ENCODE peak calls at places on chromosome 2, in nine cellular contexts. G, V, N, T, Y, U, J, C and M are unnamed samples. For H3K4me1 and H3K27me3, the result is how much of the 10 kb centered on the place peaks cover.

GRCh38 chr2:3523551-3524041 is 4.3 kb upstream of the ADI1 start:
- DNase-seq in G (no peak), V (peak), N (no peak), T (no peak), Y (no peak), U (no peak), J (no peak), C (no peak), M (no peak)

GRCh38 chr2:240514631-240515030 is 43.2 kb downstream of the ANKMY1 start:
- DNase-seq in G (no peak), V (no peak), N (no peak), T (no peak), Y (no peak), U (peak), J (no peak), C (no peak), M (no peak)

GRCh38 chr2:235766206-235766794 is 272.5 kb downstream of the AGAP1 start:
- DNase-seq in G (peak), V (peak), N (peak), T (no peak), Y (peak), U (peak), J (peak), C (no peak), M (peak)

GRCh38 chr2:61448229-61448628 is 22.7 kb downstream of the USP34 start:
- DNase-seq in G (no peak), V (no peak), N (no peak), T (no peak), Y (no peak), U (no peak), J (no peak), C (no peak), M (no peak)

GRCh38 chr2:172439509-172439860 is 12.1 kb downstream of the ITGA6 start:
- DNase-seq in G (no peak), V (no peak), N (no peak), T (no peak), Y (no peak), U (no peak), J (no peak), C (no peak), M (no peak)

GRCh38 chr2:101255501-101255900 is 2.8 kb downstream of the CNOT11 start:
- DNase-seq in G (no peak), V (peak), N (no peak), T (no peak), Y (no peak), U (no peak), J (no peak), C (no peak), M (no peak)

GRCh38 chr2:241808051-241808450 is 942 bp upstream of the NEU4 start:
- DNase-seq in G (no peak), V (no peak), N (no peak), T (no peak), Y (no peak), U (no peak), J (peak), C (no peak), M (no peak)

GRCh38 chr2:239905306-239905705 is 119.8 kb downstream of the NDUFA10 start:
- DNase-seq in G (no peak), V (no peak), N (no peak), T (peak), Y (no peak), U (no peak), J (no peak), C (peak), M (no peak)

GRCh38 chr2:47438084-47438483 is 35.1 kb downstream of the MSH2 start:
- DNase-seq in G (no peak), V (no peak), N (no peak), T (no peak), Y (no peak), U (no peak), J (no peak), C (no peak), M (no peak)

GRCh38 chr2:47015730-47016129 is 100.1 kb upstream of the MCFD2 start:
- DNase-seq in G (no peak), V (no peak), N (no peak), T (no peak), Y (no peak), U (no peak), J (no peak), C (no peak), M (no peak)

GRCh38 chr2:237616373-237617304 is 10.7 kb upstream of the LRRFIP1 start:
- DNase-seq in G (no peak), V (peak), N (no peak), T (no peak), Y (no peak), U (no peak), J (no peak), C (no peak), M (no peak)

GRCh38 chr2:212811946-212812345 is 273.3 kb upstream of the ERBB4 start:
- DNase-seq in G (no peak), V (no peak), N (no peak), T (no peak), Y (no peak), U (no peak), J (no peak), C (no peak), M (no peak)

GRCh38 chr2:30655660-30656059 is 151.6 kb downstream of the CAPN13 start:
- DNase-seq in G (no peak), V (peak), N (no peak), T (no peak), Y (no peak), U (no peak), J (no peak), C (no peak), M (no peak)

GRCh38 chr2:55154525-55155030 is 77.5 kb downstream of the CLHC1 start:
- DNase-seq in G (no peak), V (no peak), N (no peak), T (no peak), Y (no peak), U (no peak), J (no peak), C (no peak), M (no peak)

GRCh38 chr2:55153564-55154315 is 78.4 kb downstream of the CLHC1 start:
- DNase-seq in G (no peak), V (no peak), N (no peak), T (no peak), Y (no peak), U (no peak), J (no peak), C (no peak), M (no peak)

GRCh38 chr2:55152475-55153422 is 79.3 kb downstream of the CLHC1 start:
- DNase-seq in G (no peak), V (no peak), N (no peak), T (no peak), Y (no peak), U (no peak), J (no peak), C (no peak), M (no peak)

GRCh38 chr2:55150834-55151233 is 81.3 kb downstream of the CLHC1 start:
- DNase-seq in G (no peak), V (no peak), N (no peak), T (peak), Y (no peak), U (no peak), J (no peak), C (no peak), M (no peak)

DNA sequence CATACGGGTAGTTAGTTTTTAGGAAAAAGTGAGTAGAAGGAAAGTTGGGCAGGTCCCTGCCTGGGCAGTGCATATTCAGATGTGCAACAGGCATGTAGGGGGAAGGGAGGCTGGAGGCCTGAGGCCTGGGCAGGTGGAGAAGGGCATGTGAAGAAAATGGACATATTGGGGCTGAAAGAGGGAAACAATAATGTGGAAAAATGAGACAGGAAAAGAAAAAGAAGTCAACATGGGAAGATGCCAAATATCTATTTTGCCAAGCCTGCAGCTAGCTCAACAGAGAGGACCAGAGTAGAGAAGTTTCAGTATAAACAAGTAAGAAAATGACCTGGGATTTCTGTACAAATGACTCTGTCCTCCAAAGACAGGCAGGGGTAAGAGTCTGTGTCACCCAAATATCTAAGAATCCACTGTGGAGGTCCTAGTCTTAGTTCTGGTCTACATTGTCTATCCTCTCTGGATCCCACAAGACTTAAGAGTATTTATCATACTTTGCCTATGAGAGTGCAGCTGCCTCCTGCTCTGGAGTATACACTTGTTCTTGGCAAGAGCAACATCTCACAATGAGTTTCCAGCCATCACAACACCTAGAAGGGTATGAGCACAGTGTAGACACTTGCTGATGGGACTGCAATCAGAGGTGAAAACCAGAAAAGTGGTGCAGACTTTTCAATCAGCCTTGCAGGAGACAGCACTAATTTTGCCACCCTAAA is 80.2 kb downstream of the CLHC1 start:
- DNase-seq in G (no peak), V (peak), N (no peak), T (no peak), Y (no peak), U (no peak), J (no peak), C (no peak), M (no peak)
- H3K4me1 ChIP-seq in G (under half), V (under half), N (under half), T (under half), Y (under half), U (under half), J (under half), C (under half), M (under half)

GRCh38 chr2:6780765-6781274 is 84.9 kb downstream of the CMPK2 start:
- DNase-seq in G (no peak), V (peak), N (no peak), T (peak), Y (peak), U (peak), J (peak), C (no peak), M (no peak)
- H3K4me3 ChIP-seq in G (no peak), V (no peak), N (no peak), T (no peak), Y (no peak), U (no peak), J (no peak), C (no peak), M (no peak)

DNA sequence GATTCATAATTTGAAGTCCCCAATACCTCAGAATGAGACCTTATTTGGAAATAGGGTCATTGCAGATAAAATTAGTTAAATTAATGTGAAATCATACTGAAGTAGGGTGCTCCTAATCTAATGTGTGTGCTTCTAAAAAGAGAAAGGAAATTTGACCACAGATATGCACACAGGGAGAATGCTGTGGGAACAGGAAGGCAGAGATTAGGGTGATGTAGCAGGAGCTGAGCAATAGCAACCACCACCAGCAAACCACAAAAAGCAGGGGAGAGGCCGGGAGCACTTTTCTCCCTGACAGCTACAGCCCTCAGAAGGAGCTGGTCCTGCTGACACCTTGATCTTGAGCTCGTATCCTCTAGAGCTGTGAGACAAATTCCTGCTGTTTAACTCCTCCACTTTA is 24.6 kb upstream of the SCG2 start:
- DNase-seq in G (no peak), V (peak), N (no peak), T (no peak), Y (no peak), U (no peak), J (no peak), C (no peak), M (no peak)
- H3K27me3 ChIP-seq in G (under half), V (under half), N (under half), T (under half), Y (under half), U (under half), J (under half), C (under half), M (under half)

GRCh38 chr2:45821558-45822271 is 170.2 kb downstream of the PRKCE start:
- DNase-seq in G (no peak), V (peak), N (peak), T (peak), Y (peak), U (peak), J (peak), C (no peak), M (no peak)
- H3K4me1 ChIP-seq in G (under half), V (under half), N (under half), T (under half), Y (under half), U (half or more), J (under half), C (under half), M (under half)

DNA sequence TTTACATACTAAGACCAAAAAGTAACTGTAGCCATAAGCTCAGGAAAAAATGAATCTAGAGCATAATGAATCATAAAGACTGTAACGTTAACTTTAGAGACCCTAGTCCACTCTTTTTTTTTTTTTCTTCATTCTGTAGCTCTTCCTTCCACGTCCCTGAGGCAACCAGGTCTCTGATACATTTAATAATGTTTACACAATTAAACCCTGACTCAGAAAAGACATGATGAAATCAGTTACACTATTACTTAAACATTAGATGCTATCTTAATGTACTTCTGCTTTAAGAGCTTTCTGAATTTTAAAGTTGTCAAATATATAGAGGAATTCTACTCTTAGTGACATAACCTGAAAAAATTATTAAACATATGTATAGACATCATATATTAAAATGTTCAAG is 1121.5 kb upstream of the DDX18 start:
- DNase-seq in G (no peak), V (no peak), N (no peak), T (no peak), Y (no peak), U (no peak), J (no peak), C (no peak), M (no peak)
- H3K4me3 ChIP-seq in G (no peak), V (no peak), N (no peak), T (no peak), Y (no peak), U (no peak), J (no peak), C (no peak), M (no peak)

DNA sequence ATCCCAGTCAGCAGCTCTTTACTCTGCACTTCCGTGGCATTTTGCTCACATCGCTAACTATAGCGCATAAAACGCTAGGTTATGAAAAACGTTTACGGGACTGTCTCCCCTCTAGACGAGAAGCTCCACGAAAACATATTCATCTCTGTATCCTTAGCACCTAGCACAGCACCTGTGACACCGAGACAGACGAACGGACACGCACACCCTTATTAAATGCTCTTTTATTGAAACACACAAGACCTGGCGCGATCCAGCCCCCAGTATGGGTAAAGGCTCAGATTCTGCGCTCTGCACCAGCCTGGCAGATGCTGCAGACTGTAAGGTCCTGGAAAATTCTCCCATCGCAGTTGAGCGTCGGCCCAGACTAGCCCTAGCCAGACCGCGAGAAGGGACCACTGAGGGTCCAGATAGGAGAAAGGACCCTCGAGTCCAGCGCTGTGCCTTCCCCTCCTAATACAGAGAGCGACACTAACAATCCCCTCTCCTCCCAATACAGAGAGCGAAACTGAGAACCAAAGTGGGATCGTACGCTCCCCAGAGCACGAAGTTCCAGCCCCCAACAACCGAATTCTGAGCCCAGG is 638 bp downstream of the NBAS start:
- DNase-seq in G (no peak), V (peak), N (no peak), T (no peak), Y (no peak), U (peak), J (no peak), C (peak), M (peak)
- H3K27me3 ChIP-seq in G (under half), V (under half), N (under half), T (under half), Y (under half), U (under half), J (under half), C (under half), M (under half)